ENCODE peak calls at places on chromosomes 4 and X, in ten cellular contexts. D is dorsolateral prefrontal cortex; J is fibroblast of pulmonary artery; X is tibial nerve; N is hepatocyte; P is right atrium auricular region; B is neural crest cell; A is progenitor cell of endocrine pancreas; W is tibial artery; H is CD4-positive, alpha-beta T cell. R is an unnamed sample.

GRCh38 chr4:177728361-177729152 is 286.3 kb upstream of the AGA start:
- DNase-seq in A (no peak), J (no peak), W (no peak), N (peak), D (no peak), B (no peak), P (no peak), H (no peak), X (no peak), R (no peak)

GRCh38 chrX:153775293-153775595 is 5.6 kb upstream of the SRPK3 start:
- DNase-seq in P (no peak), X (no peak), J (no peak), B (no peak), W (no peak), N (no peak), A (no peak), H (no peak), D (no peak), R (no peak)

GRCh38 chr4:16573744-16574143 is 324.7 kb downstream of the LDB2 start:
- DNase-seq in N (no peak), P (peak), J (peak), B (no peak), W (peak), X (peak), D (no peak), A (no peak), H (no peak), R (no peak)

GRCh38 chr4:105837037-105837436 is 58.2 kb upstream of the NPNT start:
- DNase-seq in J (no peak), W (no peak), D (no peak), A (no peak), N (no peak), P (no peak), H (no peak), X (no peak), B (no peak), R (no peak)

GRCh38 chr4:60452259-60452658 is 747.9 kb upstream of the ADGRL3 start:
- DNase-seq in P (no peak), W (no peak), N (no peak), B (no peak), D (no peak), J (no peak), A (no peak), H (no peak), X (no peak), R (no peak)

GRCh38 chr4:104938624-104939023 is 208.1 kb upstream of the TET2 start:
- DNase-seq in D (no peak), W (no peak), X (no peak), A (no peak), P (no peak), B (no peak), N (no peak), J (no peak), H (no peak), R (no peak)

GRCh38 chrX:53266175-53266574 is 15.2 kb downstream of the IQSEC2 start:
- DNase-seq in J (no peak), P (no peak), D (no peak), B (no peak), H (no peak), N (no peak), X (no peak), A (no peak), W (no peak), R (no peak)

GRCh38 chr4:21032246-21032645 is 332.0 kb downstream of the PACRGL start:
- DNase-seq in H (no peak), N (no peak), W (no peak), B (no peak), P (no peak), J (no peak), A (no peak), D (no peak), X (no peak), R (no peak)

GRCh38 chr4:137664055-137664405 is 131.7 kb upstream of the PCDH18 start:
- DNase-seq in X (no peak), B (no peak), P (no peak), A (no peak), J (peak), W (no peak), H (no peak), D (no peak), N (peak), R (no peak)

GRCh38 chr4:1753692-1754311 is 32.5 kb downstream of the TACC3 start:
- DNase-seq in X (no peak), A (no peak), H (no peak), W (no peak), N (no peak), D (no peak), J (no peak), B (no peak), P (no peak), R (no peak)

GRCh38 chr4:71732706-71733105 is 51.2 kb downstream of the GC start:
- DNase-seq in P (no peak), W (no peak), J (peak), H (no peak), X (no peak), N (peak), D (no peak), B (no peak), A (no peak), R (no peak)

GRCh38 chr4:36056128-36056527 is 188.2 kb downstream of the ARAP2 start:
- DNase-seq in D (no peak), X (no peak), H (no peak), P (no peak), A (no peak), B (no peak), J (no peak), N (peak), W (no peak), R (no peak)

GRCh38 chrX:133254666-133255065 is 36.5 kb upstream of the TFDP3 start:
- DNase-seq in B (no peak), X (no peak), H (no peak), W (no peak), D (no peak), J (no peak), A (no peak), N (no peak), P (no peak), R (no peak)

GRCh38 chr4:7938513-7939376 is 916 bp downstream of the AFAP1 start:
- DNase-seq in D (no peak), X (peak), J (peak), P (peak), W (peak), N (peak), B (peak), A (peak), H (peak), R (no peak)

GRCh38 chrX:56068274-56068758 is 163.8 kb upstream of the KLF8 start:
- DNase-seq in B (no peak), J (no peak), X (no peak), D (no peak), N (no peak), W (no peak), H (no peak), P (no peak), A (no peak), R (no peak)

GRCh38 chr4:8729408-8730149 is 137.0 kb downstream of the CPZ start:
- DNase-seq in D (no peak), W (no peak), P (peak), H (peak), A (no peak), B (no peak), X (no peak), N (no peak), J (no peak), R (peak)

GRCh38 chr4:86919824-86920223 is 15.0 kb upstream of the AFF1 start:
- DNase-seq in N (no peak), X (no peak), B (no peak), D (no peak), P (no peak), J (peak), W (no peak), H (no peak), A (no peak), R (no peak)

GRCh38 chrX:74421181-74422028 is at the start of gene SLC16A2:
- DNase-seq in N (peak), D (peak), X (peak), H (peak), J (peak), A (peak), W (peak), P (peak), B (peak), R (peak)

GRCh38 chr4:946517-947471 is 14.5 kb downstream of the TMEM175 start:
- DNase-seq in D (no peak), J (no peak), A (no peak), N (no peak), B (no peak), P (no peak), X (no peak), W (no peak), H (no peak), R (peak)

GRCh38 chr4:925771-926500 is 6.2 kb downstream of the GAK start:
- DNase-seq in X (no peak), D (no peak), W (no peak), H (no peak), J (no peak), P (no peak), A (no peak), B (no peak), N (no peak), R (peak)

GRCh38 chr4:101271516-101271915 is 75.8 kb downstream of the PPP3CA start:
- DNase-seq in X (no peak), P (no peak), H (no peak), B (no peak), W (no peak), N (no peak), A (no peak), J (no peak), D (no peak), R (no peak)

GRCh38 chr4:182063651-182064050 is 179.6 kb upstream of the TENM3 start:
- DNase-seq in W (no peak), A (no peak), D (no peak), X (no peak), N (no peak), J (no peak), P (no peak), B (no peak), H (no peak), R (no peak)

GRCh38 chrX:130028196-130028595 is 45.8 kb downstream of the BCORL1 start:
- DNase-seq in D (peak), W (peak), J (peak), P (no peak), X (peak), A (no peak), H (peak), B (no peak), N (peak), R (no peak)

GRCh38 chr4:3491681-3492405 is 28.7 kb downstream of the DOK7 start:
- DNase-seq in A (no peak), N (no peak), B (no peak), D (no peak), H (no peak), P (no peak), W (no peak), J (peak), X (no peak), R (no peak)

GRCh38 chrX:38898261-38898660 is 97.0 kb downstream of the MID1IP1 start:
- DNase-seq in W (no peak), J (no peak), D (no peak), H (no peak), N (no peak), B (no peak), A (no peak), P (no peak), X (no peak), R (no peak)

GRCh38 chr4:51851090-51851936 is 8.4 kb downstream of the DCUN1D4 start:
- DNase-seq in B (no peak), J (no peak), D (no peak), W (no peak), A (no peak), H (no peak), P (no peak), N (no peak), X (no peak), R (no peak)

GRCh38 chr4:37244583-37245390 is at the start of gene NWD2:
- DNase-seq in D (peak), H (no peak), J (peak), W (no peak), A (peak), N (peak), X (no peak), B (peak), P (no peak), R (no peak)

GRCh38 chr4:98969813-98970212 is 25.7 kb upstream of the METAP1 start:
- DNase-seq in X (no peak), D (no peak), H (no peak), B (no peak), J (no peak), P (no peak), N (no peak), A (no peak), W (no peak), R (no peak)

GRCh38 chr4:72326692-72327632 is 242.1 kb downstream of the ADAMTS3 start:
- DNase-seq in N (peak), W (no peak), A (no peak), P (no peak), H (no peak), X (no peak), J (peak), B (no peak), D (no peak), R (no peak)

GRCh38 chr4:6474705-6475457 is 2.5 kb upstream of the PPP2R2C start:
- DNase-seq in W (no peak), N (no peak), B (no peak), A (peak), P (peak), J (no peak), H (no peak), X (no peak), D (no peak), R (peak)

DNA sequence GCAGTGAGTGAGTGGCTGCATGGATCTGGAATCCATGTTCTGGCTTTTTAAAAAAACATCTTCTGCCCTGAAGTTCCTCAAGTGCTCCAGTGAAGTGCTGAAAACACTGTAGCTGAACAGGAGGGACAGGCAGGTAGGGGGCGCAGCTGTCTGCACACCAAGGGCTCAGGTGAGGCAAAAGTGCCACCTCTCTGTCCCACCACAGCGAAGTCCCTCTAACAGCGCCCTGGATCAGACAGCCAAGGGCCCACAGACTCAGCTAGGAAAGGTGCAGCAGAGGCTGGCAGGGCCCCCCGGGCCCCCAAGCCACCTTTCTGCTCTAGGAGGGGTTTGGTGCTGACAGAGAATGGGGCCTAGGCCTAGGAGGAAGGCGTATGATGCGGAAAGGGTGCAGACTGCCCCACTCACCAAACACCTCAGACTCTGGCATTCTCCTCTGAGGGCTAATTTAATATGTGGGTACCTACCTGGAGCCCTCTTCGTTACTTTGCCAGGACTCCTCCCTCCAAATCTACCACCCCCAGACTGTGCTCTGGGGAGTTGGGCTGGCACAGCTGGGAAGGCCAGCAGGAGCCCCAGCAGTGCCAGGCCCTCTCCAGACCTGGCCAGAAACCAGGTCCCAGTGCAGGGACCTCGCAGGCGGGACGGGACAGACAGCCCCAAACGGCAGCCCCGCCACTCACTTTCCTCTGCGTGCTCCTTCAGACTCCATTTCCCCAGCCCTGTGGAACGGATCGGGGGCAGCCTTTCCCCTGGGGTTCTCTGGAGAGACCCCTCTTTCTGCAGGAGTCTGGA is 73.7 kb downstream of the ENPP6 start:
- DNase-seq in B (no peak), X (no peak), D (no peak), J (no peak), A (no peak), P (no peak), N (no peak), H (no peak), W (no peak), R (no peak)
- TF ChIP-seq CTCF in B (no peak), X (no peak), D (no peak), J (no peak), A (peak), P (no peak), N (no peak), H (no peak), W (no peak), R (no peak)

DNA sequence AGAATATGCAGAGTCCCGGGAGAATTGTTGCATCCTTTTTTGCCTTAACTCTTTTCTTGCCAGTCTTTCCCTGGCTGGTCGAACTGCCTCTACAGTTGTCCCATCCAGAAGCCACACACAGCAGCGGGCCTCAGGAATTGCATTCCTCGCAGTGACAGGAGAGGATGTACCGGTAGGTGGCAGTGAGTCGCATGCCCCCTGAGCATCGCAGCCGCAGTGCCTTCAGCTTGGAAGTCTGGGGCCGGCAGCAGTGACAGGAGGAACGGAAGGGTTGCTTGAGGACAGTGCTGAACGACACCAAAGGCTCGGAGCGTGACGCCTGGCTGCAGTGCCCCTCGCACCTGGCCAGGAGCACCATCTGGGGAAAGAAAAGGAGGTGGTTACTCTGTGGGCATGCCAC is 23.5 kb downstream of the NDP start:
- DNase-seq in A (peak), J (no peak), N (peak), B (peak), W (no peak), P (no peak), H (peak), X (peak), D (peak), R (no peak)
- TF ChIP-seq CTCF in A (peak), J (peak), N (peak), B (peak), W (peak), P (peak), H (peak), X (peak), D (peak), R (no peak)

GRCh38 chr4:183291070-183291469 is 29.0 kb downstream of the CLDN22 start:
- DNase-seq in H (no peak), D (no peak), N (no peak), J (no peak), B (no peak), X (no peak), A (no peak), W (no peak), P (no peak), R (no peak)

GRCh38 chr4:183287677-183288076 is 32.4 kb downstream of the CLDN22 start:
- DNase-seq in N (no peak), D (no peak), J (no peak), X (no peak), H (no peak), P (no peak), B (no peak), A (no peak), W (no peak), R (no peak)

GRCh38 chr4:183289688-183290087 is 30.4 kb downstream of the CLDN22 start:
- DNase-seq in N (no peak), D (no peak), X (no peak), A (no peak), W (no peak), P (no peak), J (no peak), H (no peak), B (no peak), R (no peak)

GRCh38 chr4:183287309-183287659 is 32.8 kb downstream of the CLDN22 start:
- DNase-seq in B (no peak), N (no peak), W (no peak), A (no peak), P (no peak), D (no peak), X (no peak), H (no peak), J (no peak), R (no peak)

DNA sequence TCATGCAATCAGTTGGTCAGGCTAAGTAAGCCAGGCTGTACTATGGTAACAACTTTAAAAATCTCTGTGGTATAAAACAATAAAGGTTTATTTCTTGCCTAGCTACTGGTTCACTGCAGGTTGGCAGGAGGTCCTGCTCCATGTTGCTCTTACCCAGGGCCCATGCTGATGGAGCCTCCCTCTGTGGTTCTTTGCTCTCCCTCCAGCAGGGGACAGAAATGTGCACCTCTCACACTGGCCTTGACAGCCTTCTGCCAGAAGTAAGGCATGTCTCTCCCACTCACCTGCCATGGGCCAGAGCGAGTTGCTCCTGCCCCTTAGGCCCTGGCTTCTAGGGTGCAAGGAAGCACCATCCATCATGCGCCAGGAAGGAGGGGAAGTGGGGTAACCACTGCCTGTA is 31.1 kb downstream of the CLDN22 start:
- DNase-seq in W (no peak), X (no peak), H (no peak), A (no peak), N (no peak), P (no peak), D (no peak), B (no peak), J (no peak), R (no peak)
- TF ChIP-seq CTCF in W (no peak), X (no peak), H (no peak), A (no peak), N (no peak), P (no peak), D (no peak), B (no peak), J (no peak), R (no peak)

GRCh38 chrX:27918799-27919198 is 62.5 kb downstream of the DCAF8L1 start:
- DNase-seq in J (peak), X (no peak), H (no peak), W (no peak), B (no peak), P (no peak), N (peak), D (no peak), A (no peak), R (no peak)
- TF ChIP-seq CTCF in J (peak), X (no peak), H (no peak), W (no peak), B (peak), P (no peak), N (peak), D (no peak), A (peak), R (no peak)

DNA sequence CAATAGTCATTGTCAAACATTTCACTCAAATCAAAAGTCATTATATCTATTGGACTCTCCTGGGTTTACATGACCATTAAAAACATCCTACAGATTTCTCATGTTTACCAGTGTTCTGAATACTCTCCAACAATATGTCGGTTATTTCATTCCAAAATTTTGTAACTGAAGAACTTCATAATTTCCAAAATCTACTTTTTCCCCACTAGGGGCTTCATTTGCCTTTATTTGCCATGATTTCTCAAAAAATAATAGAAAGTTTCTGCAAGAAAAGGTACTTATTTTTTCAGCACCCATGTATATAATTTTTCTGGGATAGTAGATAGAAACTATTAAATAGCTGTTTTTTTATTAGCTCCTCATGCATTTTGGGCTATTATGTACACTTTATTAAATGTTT is 49.0 kb downstream of the PRDM5 start:
- DNase-seq in D (no peak), W (no peak), J (no peak), H (no peak), A (no peak), N (no peak), B (no peak), X (no peak), P (no peak), R (no peak)
- TF ChIP-seq CTCF in D (peak), W (no peak), J (peak), H (no peak), A (no peak), N (peak), B (peak), X (no peak), P (peak), R (no peak)

R was measured in suprapubic skin.